ENCODE peak calls at places on chromosomes 16 and 17, in six cellular contexts. One of them, this sample, is unnamed.

GRCh38 chr17:64355536-64356303 is 34.9 kb downstream of the PECAM1 start:
- DNase-seq in heart right ventricle: no peak
- DNase-seq in adrenal gland: no peak
- DNase-seq in PC-3: peak; percentile 80
- DNase-seq in tibial artery: no peak
- DNase-seq in transverse colon: no peak
- DNase-seq in this sample: no peak

GRCh38 chr17:61478790-61479492 is 26.7 kb downstream of the TBX4 start:
- DNase-seq in heart right ventricle: no peak
- DNase-seq in adrenal gland: no peak
- DNase-seq in PC-3: no peak
- DNase-seq in tibial artery: no peak
- DNase-seq in transverse colon: no peak
- DNase-seq in this sample: no peak

GRCh38 chr17:63476494-63476856 is 386 bp upstream of the ACE start:
- DNase-seq in heart right ventricle: no peak
- DNase-seq in adrenal gland: peak; percentile 34
- DNase-seq in PC-3: peak; percentile 24
- DNase-seq in tibial artery: no peak
- DNase-seq in transverse colon: no peak
- DNase-seq in this sample: no peak

GRCh38 chr17:32551186-32551955 is 64.6 kb downstream of the CDK5R1 start:
- DNase-seq in heart right ventricle: no peak
- DNase-seq in adrenal gland: no peak
- DNase-seq in PC-3: peak; percentile 80
- DNase-seq in tibial artery: no peak
- DNase-seq in transverse colon: no peak
- DNase-seq in this sample: no peak

GRCh38 chr16:84478172-84478948 is 26.1 kb downstream of the MEAK7 start:
- DNase-seq in heart right ventricle: no peak
- DNase-seq in adrenal gland: no peak
- DNase-seq in PC-3: peak; percentile 33
- DNase-seq in tibial artery: no peak
- DNase-seq in transverse colon: no peak
- DNase-seq in this sample: no peak

GRCh38 chr16:30930160-30930571 is 6.8 kb downstream of the FBXL19 start:
- DNase-seq in heart right ventricle: no peak
- DNase-seq in adrenal gland: no peak
- DNase-seq in PC-3: no peak
- DNase-seq in tibial artery: no peak
- DNase-seq in transverse colon: no peak
- DNase-seq in this sample: no peak

GRCh38 chr17:56431736-56432135 is 161.8 kb upstream of the NOG start:
- DNase-seq in heart right ventricle: no peak
- DNase-seq in adrenal gland: no peak
- DNase-seq in PC-3: no peak
- DNase-seq in tibial artery: no peak
- DNase-seq in transverse colon: no peak
- DNase-seq in this sample: no peak

GRCh38 chr17:45060382-45060823 is 714 bp upstream of the NMT1 start:
- DNase-seq in heart right ventricle: no peak
- DNase-seq in adrenal gland: no peak
- DNase-seq in PC-3: no peak
- DNase-seq in tibial artery: no peak
- DNase-seq in transverse colon: no peak
- DNase-seq in this sample: no peak

GRCh38 chr17:39165844-39166349 is at the start of gene ARL5C:
- DNase-seq in heart right ventricle: no peak
- DNase-seq in adrenal gland: no peak
- DNase-seq in PC-3: no peak
- DNase-seq in tibial artery: no peak
- DNase-seq in transverse colon: no peak
- DNase-seq in this sample: no peak

GRCh38 chr16:75267631-75268264 is 16.3 kb upstream of the BCAR1 start:
- DNase-seq in heart right ventricle: peak; percentile 77
- DNase-seq in adrenal gland: peak; percentile 88
- DNase-seq in PC-3: peak; percentile 86
- DNase-seq in tibial artery: no peak
- DNase-seq in transverse colon: peak; percentile 84
- DNase-seq in this sample: peak; percentile 90

GRCh38 chr17:2214047-2214717 is 89.4 kb downstream of the SMG6 start:
- DNase-seq in heart right ventricle: peak; percentile 58
- DNase-seq in adrenal gland: peak; percentile 81
- DNase-seq in PC-3: no peak
- DNase-seq in tibial artery: peak; percentile 69
- DNase-seq in transverse colon: peak; percentile 29
- DNase-seq in this sample: peak; percentile 78

GRCh38 chr17:2634361-2634960 is 41.0 kb downstream of the PAFAH1B1 start:
- DNase-seq in heart right ventricle: no peak
- DNase-seq in adrenal gland: no peak
- DNase-seq in PC-3: peak; percentile 88
- DNase-seq in tibial artery: no peak
- DNase-seq in transverse colon: peak; percentile 41
- DNase-seq in this sample: peak; percentile 83

GRCh38 chr17:58308985-58309917 is 19.3 kb downstream of the TSPOAP1 start:
- DNase-seq in heart right ventricle: no peak
- DNase-seq in adrenal gland: peak; percentile 13
- DNase-seq in PC-3: no peak
- DNase-seq in tibial artery: peak; percentile 10
- DNase-seq in transverse colon: no peak
- DNase-seq in this sample: no peak

GRCh38 chr17:41835800-41836549 is at the start of gene NT5C3B:
- DNase-seq in heart right ventricle: peak; percentile 34
- DNase-seq in adrenal gland: peak; percentile 53
- DNase-seq in PC-3: peak; percentile 55
- DNase-seq in tibial artery: peak; percentile 38
- DNase-seq in transverse colon: peak; percentile 66
- DNase-seq in this sample: peak; percentile 37

GRCh38 chr16:89733322-89733721 is 12.0 kb downstream of the ZNF276 start:
- DNase-seq in heart right ventricle: no peak
- DNase-seq in adrenal gland: no peak
- DNase-seq in PC-3: no peak
- DNase-seq in tibial artery: no peak
- DNase-seq in transverse colon: no peak
- DNase-seq in this sample: no peak

GRCh38 chr17:12320286-12320685 is 299.6 kb downstream of the MAP2K4 start:
- DNase-seq in heart right ventricle: no peak
- DNase-seq in adrenal gland: no peak
- DNase-seq in PC-3: no peak
- DNase-seq in tibial artery: no peak
- DNase-seq in transverse colon: no peak
- DNase-seq in this sample: no peak

GRCh38 chr17:17367931-17368330 is 64.8 kb downstream of the NT5M start:
- DNase-seq in heart right ventricle: no peak
- DNase-seq in adrenal gland: no peak
- DNase-seq in PC-3: no peak
- DNase-seq in tibial artery: no peak
- DNase-seq in transverse colon: no peak
- DNase-seq in this sample: no peak

GRCh38 chr16:26345951-26346350 is 654.2 kb downstream of the HS3ST4 start:
- DNase-seq in heart right ventricle: no peak
- DNase-seq in adrenal gland: no peak
- DNase-seq in PC-3: no peak
- DNase-seq in tibial artery: no peak
- DNase-seq in transverse colon: no peak
- DNase-seq in this sample: no peak

GRCh38 chr17:82920715-82921114 is 80.9 kb upstream of the ZNF750 start:
- DNase-seq in heart right ventricle: no peak
- DNase-seq in adrenal gland: no peak
- DNase-seq in PC-3: no peak
- DNase-seq in tibial artery: no peak
- DNase-seq in transverse colon: no peak
- DNase-seq in this sample: no peak

DNA sequence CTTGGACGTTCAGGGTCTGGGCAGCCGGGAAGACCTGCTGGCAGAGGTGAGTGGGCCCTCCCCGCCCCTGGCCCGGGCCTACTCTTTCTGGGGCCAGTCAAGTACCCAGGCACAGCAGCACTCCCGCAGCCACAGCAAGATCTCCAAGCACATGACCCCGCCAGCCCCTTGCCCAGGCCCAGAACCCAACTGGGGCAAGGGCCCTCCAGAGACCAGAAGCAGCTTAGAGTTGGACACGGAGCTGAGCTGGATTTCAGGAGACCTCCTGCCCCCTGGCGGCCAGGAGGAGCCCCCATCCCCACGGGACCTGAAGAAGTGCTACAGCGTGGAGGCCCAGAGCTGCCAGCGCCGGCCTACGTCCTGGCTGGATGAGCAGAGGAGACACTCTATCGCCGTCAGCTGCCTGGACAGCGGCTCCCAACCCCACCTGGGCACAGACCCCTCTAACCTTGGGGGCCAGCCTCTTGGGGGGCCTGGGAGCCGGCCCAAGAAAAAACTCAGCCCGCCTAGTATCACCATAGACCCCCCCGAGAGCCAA is 8.6 kb upstream of the ABCC3 start:
- DNase-seq in heart right ventricle: peak; percentile 76
- DNase-seq in adrenal gland: peak; percentile 85
- DNase-seq in PC-3: peak; percentile 76
- DNase-seq in tibial artery: peak; percentile 65
- DNase-seq in transverse colon: peak; percentile 71
- DNase-seq in this sample: peak; percentile 64
- H3K27ac ChIP-seq in heart right ventricle: no peak overlapping the region
- H3K27ac ChIP-seq in adrenal gland: no peak overlapping the region
- H3K27ac ChIP-seq in PC-3: no peak overlapping the region
- H3K27ac ChIP-seq in tibial artery: no peak overlapping the region
- H3K27ac ChIP-seq in transverse colon: no peak overlapping the region
- H3K27ac ChIP-seq in this sample: no peak overlapping the region

GRCh38 chr17:75060434-75061054 is 13.5 kb downstream of the KCTD2 start:
- DNase-seq in heart right ventricle: no peak
- DNase-seq in adrenal gland: no peak
- DNase-seq in PC-3: no peak
- DNase-seq in tibial artery: no peak
- DNase-seq in transverse colon: no peak
- DNase-seq in this sample: peak; percentile 66

GRCh38 chr17:75061055-75061438 is 14.0 kb downstream of the KCTD2 start:
- DNase-seq in heart right ventricle: no peak
- DNase-seq in adrenal gland: no peak
- DNase-seq in PC-3: no peak
- DNase-seq in tibial artery: no peak
- DNase-seq in transverse colon: no peak
- DNase-seq in this sample: no peak

GRCh38 chr17:75061618-75062017 is 14.6 kb downstream of the KCTD2 start:
- DNase-seq in heart right ventricle: no peak
- DNase-seq in adrenal gland: no peak
- DNase-seq in PC-3: no peak
- DNase-seq in tibial artery: no peak
- DNase-seq in transverse colon: no peak
- DNase-seq in this sample: no peak

GRCh38 chr17:75063201-75063600 is 16.2 kb downstream of the KCTD2 start:
- DNase-seq in heart right ventricle: no peak
- DNase-seq in adrenal gland: no peak
- DNase-seq in PC-3: no peak
- DNase-seq in tibial artery: no peak
- DNase-seq in transverse colon: no peak
- DNase-seq in this sample: no peak

DNA sequence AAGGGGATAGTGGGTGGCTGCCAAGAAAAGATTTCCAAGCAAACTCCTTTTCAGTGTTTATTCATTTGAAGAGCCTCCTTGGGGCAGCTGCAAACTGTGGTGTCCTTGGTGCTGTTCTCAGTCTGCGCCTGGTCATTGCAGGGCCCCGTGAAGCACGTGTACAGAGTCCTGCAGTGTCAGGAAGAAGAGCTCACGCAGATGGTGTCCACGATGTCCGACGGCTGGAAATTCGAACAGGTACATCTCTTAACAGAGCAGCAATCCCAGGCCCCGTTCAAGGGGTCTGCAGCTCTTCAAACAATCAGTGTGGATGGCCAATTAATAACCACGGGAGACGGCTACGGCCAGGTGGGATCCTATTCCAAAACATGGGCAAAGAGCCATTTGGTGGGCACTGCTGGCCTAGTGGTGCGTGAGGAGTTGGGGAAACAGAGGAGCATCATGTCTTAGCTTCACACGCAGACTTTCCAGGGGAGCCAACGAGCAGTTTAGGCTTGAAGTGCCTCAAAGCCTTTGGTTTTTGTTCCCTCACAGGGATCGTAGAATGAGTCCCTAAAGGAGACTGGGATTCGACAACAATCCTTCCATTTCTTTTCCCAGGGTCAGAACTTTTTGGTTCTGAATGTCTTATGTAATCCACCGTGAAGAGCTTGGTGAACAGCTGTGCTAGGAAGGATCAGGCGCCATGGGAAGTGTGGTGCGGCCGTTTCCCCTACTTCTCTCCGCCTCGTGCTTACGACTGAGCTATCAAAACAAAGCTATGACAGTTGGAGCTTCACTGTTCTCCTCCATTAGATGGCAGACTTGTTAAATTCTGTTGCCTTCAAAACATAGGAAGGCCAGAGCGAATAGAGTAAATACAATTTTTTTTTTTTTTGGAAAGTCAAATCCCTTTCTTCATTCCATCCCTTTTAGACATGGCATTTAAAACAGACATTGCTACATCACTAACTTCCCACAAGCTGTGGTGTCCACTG is 12.6 kb downstream of the KCTD2 start:
- DNase-seq in heart right ventricle: peak; percentile 55
- DNase-seq in adrenal gland: no peak
- DNase-seq in PC-3: peak; percentile 60
- DNase-seq in tibial artery: peak; percentile 39
- DNase-seq in transverse colon: no peak
- DNase-seq in this sample: no peak
- TF ChIP-seq CTCF in heart right ventricle: peak; percentile 68
- TF ChIP-seq CTCF in adrenal gland: peak; percentile 38
- TF ChIP-seq CTCF in PC-3: peak; percentile 60
- TF ChIP-seq CTCF in tibial artery: no peak
- TF ChIP-seq CTCF in transverse colon: peak; percentile 51
- TF ChIP-seq CTCF in this sample: peak; percentile 42

GRCh38 chr17:69539274-69539673 is 124.8 kb downstream of the MAP2K6 start:
- DNase-seq in heart right ventricle: no peak
- DNase-seq in adrenal gland: no peak
- DNase-seq in PC-3: no peak
- DNase-seq in tibial artery: no peak
- DNase-seq in transverse colon: no peak
- DNase-seq in this sample: no peak
- H3K27ac ChIP-seq in heart right ventricle: no peak overlapping the region
- H3K27ac ChIP-seq in adrenal gland: no peak overlapping the region
- H3K27ac ChIP-seq in PC-3: peak overlapping the region; percentile 96
- H3K27ac ChIP-seq in tibial artery: no peak overlapping the region
- H3K27ac ChIP-seq in transverse colon: peak overlapping the region; percentile 59
- H3K27ac ChIP-seq in this sample: no peak overlapping the region

DNA sequence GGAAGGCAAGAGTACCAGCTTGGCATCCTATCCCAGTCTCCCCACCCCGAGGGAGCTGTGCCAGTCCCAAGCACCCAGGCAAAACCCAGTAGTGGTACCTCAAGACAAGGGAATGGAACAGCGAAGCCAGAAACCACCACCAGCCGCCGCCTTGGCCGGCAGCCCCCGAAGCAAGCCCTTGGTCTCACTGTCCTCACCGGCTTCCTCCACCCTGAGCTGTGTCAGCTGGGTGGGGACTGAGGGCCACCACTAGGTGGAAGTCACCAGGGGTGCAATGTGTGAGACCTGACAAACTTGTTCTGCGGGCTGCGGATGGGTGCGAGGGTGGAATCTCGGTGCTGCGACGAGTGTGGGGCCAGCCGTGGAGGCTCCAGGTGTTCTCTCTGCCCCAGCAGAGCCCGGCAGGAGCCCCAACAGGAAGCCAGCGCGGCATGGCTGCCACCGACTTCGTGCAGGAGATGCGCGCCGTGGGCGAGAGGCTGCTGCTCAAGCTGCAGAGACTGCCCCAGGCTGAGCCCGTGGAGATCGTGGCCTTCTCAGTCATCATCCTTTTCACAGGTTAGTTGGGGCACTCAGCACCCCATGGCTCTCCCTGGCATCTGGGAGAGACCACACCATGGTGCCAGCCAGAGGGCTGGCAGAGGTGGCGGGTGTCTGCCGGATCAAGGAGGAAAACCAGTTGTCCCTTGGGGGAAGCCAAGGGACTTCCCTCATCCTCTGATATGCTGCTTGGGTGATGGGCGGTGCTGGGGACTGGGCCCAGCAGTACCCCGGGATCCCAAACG is 6.7 kb downstream of the SMIM5 start:
- DNase-seq in heart right ventricle: no peak
- DNase-seq in adrenal gland: no peak
- DNase-seq in PC-3: peak; percentile 63
- DNase-seq in tibial artery: no peak
- DNase-seq in transverse colon: peak; percentile 80
- DNase-seq in this sample: no peak
- TF ChIP-seq CTCF in heart right ventricle: no peak
- TF ChIP-seq CTCF in adrenal gland: no peak
- TF ChIP-seq CTCF in PC-3: peak; percentile 47
- TF ChIP-seq CTCF in tibial artery: no peak
- TF ChIP-seq CTCF in transverse colon: peak; percentile 66
- TF ChIP-seq CTCF in this sample: no peak

This sample was measured in gastrocnemius medialis.